ENCODE peak calls at places on chromosomes 16 and 17, in nine cellular contexts. S is left ventricle myocardium inferior, Q is brain microvascular endothelial cell, X is foreskin keratinocyte, M is MM.1S, K is foreskin fibroblast, F is lower leg skin, U is stomach, E is heart right ventricle. J is an unnamed sample.

GRCh38 chr17:45775576-45776011 is 8.5 kb upstream of the CRHR1 start:
- DNase-seq in S (peak), Q (no peak), X (no peak), M (no peak), K (no peak), F (no peak), U (peak), E (peak), J (no peak)

GRCh38 chr17:59963738-59964454 is 644 bp downstream of the RNFT1 start:
- DNase-seq in S (peak), Q (peak), X (peak), M (peak), K (peak), F (no peak), U (peak), E (peak), J (peak)

GRCh38 chr16:48635199-48635718 is 25.3 kb upstream of the N4BP1 start:
- DNase-seq in S (no peak), Q (no peak), X (no peak), M (no peak), K (no peak), F (peak), U (peak), E (no peak), J (no peak)

GRCh38 chr16:53415504-53415903 is 18.8 kb upstream of the RBL2 start:
- DNase-seq in S (no peak), Q (no peak), X (no peak), M (peak), K (no peak), F (no peak), U (no peak), E (no peak), J (no peak)

GRCh38 chr16:1152123-1152638 is 725 bp upstream of the CACNA1H start:
- DNase-seq in S (no peak), Q (no peak), X (no peak), M (no peak), K (peak), F (no peak), U (no peak), E (no peak), J (peak)

GRCh38 chr17:11245187-11245586 is 4.2 kb downstream of the SHISA6 start:
- DNase-seq in S (no peak), Q (no peak), X (no peak), M (no peak), K (no peak), F (no peak), U (no peak), E (peak), J (no peak)

GRCh38 chr17:4518901-4519300 is 20.2 kb downstream of the SPNS2 start:
- DNase-seq in S (no peak), Q (no peak), X (no peak), M (no peak), K (no peak), F (no peak), U (no peak), E (no peak), J (no peak)

GRCh38 chr17:61002316-61002736 is 324.7 kb downstream of the BCAS3 start:
- DNase-seq in S (no peak), Q (peak), X (no peak), M (peak), K (peak), F (no peak), U (no peak), E (no peak), J (no peak)

GRCh38 chr16:23146877-23147601 is 2.2 kb downstream of the USP31 start:
- DNase-seq in S (no peak), Q (no peak), X (no peak), M (no peak), K (no peak), F (peak), U (no peak), E (no peak), J (no peak)

GRCh38 chr17:73240561-73240960 is 21.1 kb downstream of the CPSF4L start:
- DNase-seq in S (no peak), Q (no peak), X (no peak), M (no peak), K (no peak), F (no peak), U (no peak), E (no peak), J (no peak)

GRCh38 chr16:59773330-59773729 is 1039.2 kb upstream of the GOT2 start:
- DNase-seq in S (no peak), Q (no peak), X (no peak), M (no peak), K (no peak), F (no peak), U (no peak), E (no peak), J (no peak)

GRCh38 chr16:57898961-57899360 is 72.0 kb downstream of the CNGB1 start:
- DNase-seq in S (no peak), Q (no peak), X (no peak), M (no peak), K (no peak), F (no peak), U (no peak), E (no peak), J (no peak)

GRCh38 chr16:11152677-11153321 is 103.2 kb downstream of the SOCS1 start:
- DNase-seq in S (no peak), Q (no peak), X (no peak), M (no peak), K (no peak), F (no peak), U (no peak), E (no peak), J (no peak)

GRCh38 chr17:75514299-75515228 is 773 bp downstream of the CASKIN2 start:
- DNase-seq in S (no peak), Q (no peak), X (no peak), M (no peak), K (peak), F (no peak), U (no peak), E (peak), J (peak)

GRCh38 chr17:62704381-62704971 is 77.0 kb downstream of the MRC2 start:
- DNase-seq in S (no peak), Q (peak), X (peak), M (no peak), K (peak), F (peak), U (peak), E (no peak), J (no peak)

GRCh38 chr17:68499587-68499986 is 12.6 kb upstream of the PRKAR1A start:
- DNase-seq in S (no peak), Q (no peak), X (no peak), M (no peak), K (no peak), F (no peak), U (no peak), E (no peak), J (no peak)

GRCh38 chr17:43528319-43528987 is 17.7 kb downstream of the ETV4 start:
- DNase-seq in S (peak), Q (no peak), X (no peak), M (no peak), K (no peak), F (no peak), U (no peak), E (peak), J (no peak)

GRCh38 chr17:68491864-68492263 is 20.4 kb upstream of the PRKAR1A start:
- DNase-seq in S (peak), Q (no peak), X (no peak), M (no peak), K (peak), F (peak), U (peak), E (peak), J (no peak)

GRCh38 chr17:11383157-11383556 is 142.1 kb downstream of the SHISA6 start:
- DNase-seq in S (no peak), Q (no peak), X (no peak), M (no peak), K (no peak), F (no peak), U (no peak), E (no peak), J (no peak)

GRCh38 chr17:82520041-82520910 is 744 bp downstream of the FOXK2 start:
- DNase-seq in S (peak), Q (no peak), X (no peak), M (peak), K (peak), F (peak), U (no peak), E (peak), J (peak)

GRCh38 chr16:49534901-49535300 is 161.3 kb downstream of the C16orf78 start:
- DNase-seq in S (no peak), Q (no peak), X (no peak), M (no peak), K (no peak), F (no peak), U (no peak), E (no peak), J (no peak)

GRCh38 chr17:40558300-40558584 is 7.0 kb downstream of the CCR7 start:
- DNase-seq in S (no peak), Q (no peak), X (no peak), M (no peak), K (peak), F (peak), U (peak), E (no peak), J (no peak)

GRCh38 chr16:54051821-54052220 is 234.8 kb downstream of the IRX3 start:
- DNase-seq in S (no peak), Q (no peak), X (no peak), M (no peak), K (no peak), F (no peak), U (no peak), E (no peak), J (no peak)

GRCh38 chr17:42459983-42460300 is 1.3 kb downstream of the ATP6V0A1 start:
- DNase-seq in S (no peak), Q (peak), X (no peak), M (peak), K (peak), F (no peak), U (no peak), E (no peak), J (peak)

GRCh38 chr17:78144736-78145641 is 1.2 kb upstream of the C17orf99 start:
- DNase-seq in S (no peak), Q (no peak), X (no peak), M (no peak), K (peak), F (no peak), U (peak), E (peak), J (no peak)

GRCh38 chr17:40130352-40131042 is 8.7 kb downstream of the MSL1 start:
- DNase-seq in S (no peak), Q (no peak), X (no peak), M (no peak), K (no peak), F (no peak), U (peak), E (no peak), J (no peak)

GRCh38 chr16:80346160-80346632 is 194.6 kb upstream of the DYNLRB2 start:
- DNase-seq in S (no peak), Q (peak), X (no peak), M (peak), K (no peak), F (no peak), U (no peak), E (no peak), J (no peak)

GRCh38 chr16:68401871-68402747 is 46.2 kb downstream of the SMPD3 start:
- DNase-seq in S (no peak), Q (peak), X (no peak), M (no peak), K (peak), F (no peak), U (no peak), E (no peak), J (peak)

GRCh38 chr17:58969156-58969555 is 137.5 kb downstream of the TRIM37 start:
- DNase-seq in S (no peak), Q (no peak), X (no peak), M (no peak), K (no peak), F (no peak), U (no peak), E (no peak), J (no peak)

GRCh38 chr17:7873051-7873450 is 15.2 kb downstream of the CYB5D1 start:
- DNase-seq in S (no peak), Q (no peak), X (no peak), M (no peak), K (no peak), F (peak), U (no peak), E (no peak), J (no peak)

GRCh38 chr16:69535123-69536050 is 30.4 kb upstream of the NFAT5 start:
- DNase-seq in S (no peak), Q (peak), X (peak), M (no peak), K (peak), F (no peak), U (no peak), E (no peak), J (no peak)

GRCh38 chr16:12343913-12344312 is 367.4 kb downstream of the SNX29 start:
- DNase-seq in S (no peak), Q (no peak), X (no peak), M (no peak), K (no peak), F (no peak), U (no peak), E (no peak), J (no peak)

GRCh38 chr16:16083421-16084156 is 134.2 kb downstream of the ABCC1 start:
- DNase-seq in S (no peak), Q (peak), X (peak), M (no peak), K (peak), F (no peak), U (no peak), E (no peak), J (peak)

GRCh38 chr17:39949028-39949427 is 13.8 kb upstream of the GSDMA start:
- DNase-seq in S (no peak), Q (no peak), X (no peak), M (no peak), K (no peak), F (no peak), U (no peak), E (no peak), J (no peak)

GRCh38 chr16:56865394-56866062 is 521 bp downstream of the SLC12A3 start:
- DNase-seq in S (no peak), Q (no peak), X (no peak), M (no peak), K (no peak), F (no peak), U (no peak), E (no peak), J (no peak)

GRCh38 chr17:38809828-38810227 is 10.5 kb upstream of the PIP4K2B start:
- DNase-seq in S (no peak), Q (no peak), X (no peak), M (no peak), K (no peak), F (no peak), U (no peak), E (no peak), J (no peak)

GRCh38 chr17:38815576-38816193 is 9.4 kb downstream of the CWC25 start:
- DNase-seq in S (no peak), Q (peak), X (no peak), M (no peak), K (peak), F (no peak), U (no peak), E (no peak), J (peak)
- TF ChIP-seq CTCF in S (no peak), Q (peak), X (peak), M (peak), K (peak), F (no peak), U (no peak), E (peak), J (peak)

DNA sequence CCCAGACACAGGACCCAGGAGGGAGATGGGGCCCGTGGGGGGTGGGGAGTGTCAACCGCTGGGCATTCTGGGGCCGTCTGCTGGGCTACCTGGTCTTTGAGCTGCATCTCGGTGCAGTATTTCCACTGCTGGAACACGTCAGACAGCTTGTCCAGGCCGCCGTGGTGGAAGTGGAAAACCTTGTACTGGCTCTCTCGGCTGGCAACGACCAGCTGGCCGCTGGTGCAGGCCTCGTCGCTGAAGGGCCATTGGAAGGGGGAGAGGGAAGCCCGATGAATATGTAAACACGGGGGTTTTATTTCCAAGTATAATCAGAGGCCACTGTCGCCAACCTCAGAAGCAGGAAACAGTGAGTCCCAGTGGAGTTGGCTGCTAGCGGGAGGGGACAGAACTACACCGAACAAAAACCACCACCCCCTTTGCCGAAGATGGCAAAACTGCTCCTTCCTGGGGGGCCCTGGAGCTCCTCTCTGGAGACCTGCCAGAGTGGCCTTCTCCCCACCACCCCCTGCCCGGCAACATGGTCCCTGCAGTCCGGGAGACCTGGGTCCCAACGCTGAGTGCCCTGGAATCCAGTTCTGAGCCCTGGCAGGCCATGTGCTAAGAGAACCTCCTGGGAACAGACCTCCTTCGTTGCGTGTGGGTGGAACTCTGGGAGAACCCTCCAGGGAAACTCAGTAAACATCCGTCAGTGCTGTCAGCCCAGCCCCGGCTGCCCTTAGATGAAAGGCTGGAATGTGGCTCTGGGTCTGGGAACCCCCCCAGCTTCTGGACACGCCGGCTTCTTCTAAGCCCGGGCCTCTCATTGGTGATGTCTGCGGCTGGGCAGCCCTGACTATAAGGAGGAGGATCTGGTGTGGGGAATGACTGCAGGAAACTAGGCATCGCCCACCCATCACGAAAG is 84.1 kb downstream of the TBC1D16 start:
- DNase-seq in S (peak), Q (peak), X (no peak), M (no peak), K (peak), F (peak), U (peak), E (peak), J (no peak)
- TF ChIP-seq CTCF in S (peak), Q (peak), X (no peak), M (no peak), K (no peak), F (no peak), U (no peak), E (no peak), J (no peak)

DNA sequence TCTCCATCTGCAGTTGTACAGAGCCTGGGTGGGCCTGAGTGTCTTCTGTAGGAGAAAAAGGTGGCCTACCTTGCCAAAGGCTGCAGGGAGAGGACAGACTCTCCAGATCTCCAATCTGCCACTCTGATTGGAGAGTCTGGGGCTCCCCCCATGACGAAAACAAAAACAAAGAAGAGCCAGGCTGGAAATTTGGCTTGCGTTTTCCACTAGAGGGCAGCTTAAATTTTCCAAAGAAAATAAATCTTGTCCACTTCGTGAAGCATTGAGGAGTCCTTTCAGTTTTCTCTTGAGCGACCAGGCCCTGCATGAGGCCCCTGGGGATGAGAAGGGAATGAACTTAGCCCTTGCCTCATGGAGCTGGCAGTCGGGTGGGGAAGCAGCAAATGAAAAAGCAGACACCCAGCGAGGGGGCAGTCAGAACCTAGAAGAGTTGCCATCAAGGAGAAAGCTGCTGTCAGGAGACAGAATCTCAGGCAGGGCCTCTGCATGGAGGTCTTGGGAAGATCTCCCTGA is 8.2 kb upstream of the SHCBP1 start:
- DNase-seq in S (no peak), Q (peak), X (no peak), M (peak), K (peak), F (no peak), U (no peak), E (no peak), J (no peak)
- TF ChIP-seq CTCF in S (peak), Q (peak), X (peak), M (peak), K (peak), F (no peak), U (no peak), E (peak), J (no peak)

GRCh38 chr17:76593338-76593737 is 7.7 kb upstream of the ST6GALNAC2 start:
- DNase-seq in S (no peak), Q (no peak), X (peak), M (no peak), K (no peak), F (no peak), U (no peak), E (no peak), J (no peak)
- TF ChIP-seq CTCF in S (no peak), Q (no peak), X (no peak), M (no peak), K (no peak), F (no peak), U (no peak), E (no peak), J (no peak)

GRCh38 chr17:29682054-29682453 is 59.3 kb upstream of the CORO6 start:
- DNase-seq in S (no peak), Q (no peak), X (no peak), M (peak), K (no peak), F (no peak), U (no peak), E (no peak), J (no peak)
- TF ChIP-seq CTCF in S (peak), Q (no peak), X (no peak), M (no peak), K (no peak), F (no peak), U (no peak), E (peak), J (no peak)

J was measured in activated CD8-positive, alpha-beta T cell treated with anti-CD3 and anti-CD28 coated beads for 36 hours.